ENCODE peak calls at places on chromosome X, in four cellular contexts. Y is astrocyte of the cerebellum; J is stimulated activated CD4-positive, alpha-beta T cell treated with anti-CD3 and anti-CD28 coated beads, Interleukin-15, amount 100 ng/mL, for 1 hour; Q is naive B cell. F is an unnamed sample.

GRCh38 chrX:103779156-103779555 is 2.5 kb downstream of the PLP1 start:
- DNase-seq in Y (no peak), J (no peak), Q (no peak), F (no peak)

GRCh38 chrX:146707781-146708180 is 101.8 kb upstream of the CXorf51B start:
- DNase-seq in Y (no peak), J (no peak), Q (no peak), F (no peak)

GRCh38 chrX:107968623-107969022 is 13.5 kb downstream of the TEX13B start:
- DNase-seq in Y (no peak), J (no peak), Q (no peak), F (no peak)

GRCh38 chrX:132267392-132267791 is 48.1 kb upstream of the RAP2C start:
- DNase-seq in Y (no peak), J (no peak), Q (no peak), F (no peak)

GRCh38 chrX:49308604-49309269 is 5.3 kb downstream of the GAGE10 start:
- DNase-seq in Y (no peak), J (no peak), Q (peak), F (no peak)

GRCh38 chrX:68699960-68700746 is 52.7 kb downstream of the STARD8 start:
- DNase-seq in Y (no peak), J (no peak), Q (no peak), F (no peak)

GRCh38 chrX:49260221-49260985 is 4.1 kb downstream of the FOXP3 start:
- DNase-seq in Y (no peak), J (no peak), Q (no peak), F (no peak)

GRCh38 chrX:13203281-13203680 is 116.6 kb downstream of the ATXN3L start:
- DNase-seq in Y (no peak), J (no peak), Q (no peak), F (no peak)

GRCh38 chrX:27186671-27187070 is 276.5 kb downstream of the PPP4R3C start:
- DNase-seq in Y (no peak), J (no peak), Q (peak), F (peak)

GRCh38 chrX:69203367-69204037 is 38.2 kb upstream of the PJA1 start:
- DNase-seq in Y (no peak), J (no peak), Q (no peak), F (no peak)

GRCh38 chrX:129706395-129707072 is 32.2 kb upstream of the XPNPEP2 start:
- DNase-seq in Y (no peak), J (no peak), Q (no peak), F (no peak)

GRCh38 chrX:97743014-97743413 is 859.3 kb downstream of the RPA4 start:
- DNase-seq in Y (no peak), J (peak), Q (no peak), F (no peak)

GRCh38 chrX:85808217-85808616 is 239.1 kb downstream of the CHM start:
- DNase-seq in Y (no peak), J (no peak), Q (no peak), F (no peak)

F was measured in brain pericyte.